ENCODE peak calls at places on chromosomes 1 and 21, in six cellular contexts. One of them, this sample, is unnamed.

GRCh38 chr1:16208270-16208987 is 4.0 kb downstream of the ARHGEF19 start:
- DNase-seq in heart right ventricle: no peak
- DNase-seq in adrenal gland: peak; percentile 85
- DNase-seq in upper lobe of left lung: no peak
- DNase-seq in psoas muscle: no peak
- DNase-seq in prostate gland: no peak
- DNase-seq in this sample: no peak

GRCh38 chr1:245404527-245404926 is 249.7 kb downstream of the KIF26B start:
- DNase-seq in heart right ventricle: no peak
- DNase-seq in prostate gland: no peak
- DNase-seq in adrenal gland: no peak
- DNase-seq in upper lobe of left lung: no peak
- DNase-seq in psoas muscle: no peak
- DNase-seq in this sample: no peak

GRCh38 chr1:167342846-167343245 is 122.2 kb downstream of the POU2F1 start:
- DNase-seq in upper lobe of left lung: no peak
- DNase-seq in psoas muscle: no peak
- DNase-seq in adrenal gland: no peak
- DNase-seq in heart right ventricle: no peak
- DNase-seq in prostate gland: no peak
- DNase-seq in this sample: no peak

GRCh38 chr1:67952071-67952470 is 98.4 kb downstream of the DIRAS3 start:
- DNase-seq in psoas muscle: no peak
- DNase-seq in prostate gland: no peak
- DNase-seq in upper lobe of left lung: no peak
- DNase-seq in adrenal gland: no peak
- DNase-seq in heart right ventricle: no peak
- DNase-seq in this sample: no peak

GRCh38 chr1:23673086-23673813 is 18.4 kb upstream of the RPL11 start:
- DNase-seq in heart right ventricle: peak; percentile 29
- DNase-seq in adrenal gland: peak; percentile 73
- DNase-seq in upper lobe of left lung: no peak
- DNase-seq in psoas muscle: peak; percentile 31
- DNase-seq in prostate gland: no peak
- DNase-seq in this sample: peak; percentile 57

GRCh38 chr1:171245458-171246064 is 2.7 kb upstream of the FMO1 start:
- DNase-seq in prostate gland: peak; percentile 35
- DNase-seq in psoas muscle: no peak
- DNase-seq in heart right ventricle: no peak
- DNase-seq in upper lobe of left lung: no peak
- DNase-seq in adrenal gland: peak; percentile 54
- DNase-seq in this sample: peak; percentile 44

GRCh38 chr1:19436716-19437476 is 48.4 kb downstream of the CAPZB start:
- DNase-seq in adrenal gland: peak; percentile 97
- DNase-seq in upper lobe of left lung: peak; percentile 74
- DNase-seq in heart right ventricle: no peak
- DNase-seq in psoas muscle: peak; percentile 71
- DNase-seq in prostate gland: peak; percentile 94
- DNase-seq in this sample: peak; percentile 71

GRCh38 chr1:224879404-224879803 is 50.1 kb upstream of the DNAH14 start:
- DNase-seq in psoas muscle: no peak
- DNase-seq in prostate gland: no peak
- DNase-seq in upper lobe of left lung: no peak
- DNase-seq in adrenal gland: peak; percentile 68
- DNase-seq in heart right ventricle: no peak
- DNase-seq in this sample: no peak

GRCh38 chr1:233613252-233614172 is at the start of gene KCNK1:
- DNase-seq in heart right ventricle: peak; percentile 32
- DNase-seq in upper lobe of left lung: peak; percentile 83
- DNase-seq in adrenal gland: peak; percentile 67
- DNase-seq in psoas muscle: peak; percentile 67
- DNase-seq in prostate gland: peak; percentile 83
- DNase-seq in this sample: peak; percentile 85

GRCh38 chr1:164608651-164609057 is 49.7 kb downstream of the PBX1 start:
- DNase-seq in heart right ventricle: no peak
- DNase-seq in upper lobe of left lung: no peak
- DNase-seq in prostate gland: no peak
- DNase-seq in psoas muscle: no peak
- DNase-seq in adrenal gland: no peak
- DNase-seq in this sample: no peak

GRCh38 chr1:26275580-26276431 is 4.1 kb upstream of the SH3BGRL3 start:
- DNase-seq in heart right ventricle: peak; percentile 88
- DNase-seq in upper lobe of left lung: peak; percentile 92
- DNase-seq in prostate gland: peak; percentile 84
- DNase-seq in psoas muscle: peak; percentile 80
- DNase-seq in adrenal gland: peak; percentile 89
- DNase-seq in this sample: peak; percentile 90

GRCh38 chr1:42379794-42380616 is 587 bp upstream of the RIMKLA start:
- DNase-seq in adrenal gland: peak; percentile 42
- DNase-seq in psoas muscle: no peak
- DNase-seq in prostate gland: no peak
- DNase-seq in upper lobe of left lung: no peak
- DNase-seq in heart right ventricle: no peak
- DNase-seq in this sample: no peak

GRCh38 chr1:196951711-196952394 is 8.3 kb downstream of the CFHR2 start:
- DNase-seq in upper lobe of left lung: no peak
- DNase-seq in psoas muscle: no peak
- DNase-seq in prostate gland: no peak
- DNase-seq in heart right ventricle: no peak
- DNase-seq in adrenal gland: no peak
- DNase-seq in this sample: no peak

GRCh38 chr1:18929686-18930085 is 26.8 kb downstream of the IFFO2 start:
- DNase-seq in psoas muscle: no peak
- DNase-seq in adrenal gland: no peak
- DNase-seq in upper lobe of left lung: no peak
- DNase-seq in heart right ventricle: no peak
- DNase-seq in prostate gland: no peak
- DNase-seq in this sample: no peak

GRCh38 chr1:11837767-11838348 is 9.7 kb downstream of the NPPA start:
- DNase-seq in heart right ventricle: no peak
- DNase-seq in psoas muscle: no peak
- DNase-seq in adrenal gland: no peak
- DNase-seq in upper lobe of left lung: no peak
- DNase-seq in prostate gland: no peak
- DNase-seq in this sample: no peak

GRCh38 chr1:113859478-113860175 is 11.9 kb downstream of the PTPN22 start:
- DNase-seq in psoas muscle: no peak
- DNase-seq in adrenal gland: no peak
- DNase-seq in upper lobe of left lung: no peak
- DNase-seq in heart right ventricle: no peak
- DNase-seq in prostate gland: no peak
- DNase-seq in this sample: no peak

GRCh38 chr1:29123871-29124365 is at the start of gene TMEM200B:
- DNase-seq in heart right ventricle: no peak
- DNase-seq in upper lobe of left lung: no peak
- DNase-seq in psoas muscle: no peak
- DNase-seq in prostate gland: no peak
- DNase-seq in adrenal gland: no peak
- DNase-seq in this sample: no peak

GRCh38 chr1:185646202-185646683 is 87.9 kb upstream of the HMCN1 start:
- DNase-seq in heart right ventricle: peak; percentile 79
- DNase-seq in adrenal gland: peak; percentile 74
- DNase-seq in prostate gland: peak; percentile 88
- DNase-seq in psoas muscle: no peak
- DNase-seq in upper lobe of left lung: peak; percentile 50
- DNase-seq in this sample: peak; percentile 92

GRCh38 chr1:150528997-150529396 is 13.4 kb downstream of the FALEC start:
- DNase-seq in adrenal gland: no peak
- DNase-seq in prostate gland: no peak
- DNase-seq in upper lobe of left lung: no peak
- DNase-seq in psoas muscle: no peak
- DNase-seq in heart right ventricle: no peak
- DNase-seq in this sample: no peak

GRCh38 chr1:95282496-95282850 is 48.5 kb downstream of the RWDD3 start:
- DNase-seq in heart right ventricle: no peak
- DNase-seq in adrenal gland: no peak
- DNase-seq in upper lobe of left lung: no peak
- DNase-seq in psoas muscle: no peak
- DNase-seq in prostate gland: no peak
- DNase-seq in this sample: no peak

GRCh38 chr21:30152792-30153191 is 13.8 kb downstream of the CLDN17 start:
- DNase-seq in psoas muscle: no peak
- DNase-seq in prostate gland: no peak
- DNase-seq in heart right ventricle: no peak
- DNase-seq in upper lobe of left lung: no peak
- DNase-seq in adrenal gland: no peak
- DNase-seq in this sample: no peak

GRCh38 chr1:220962031-220962751 is 82.9 kb downstream of the HLX start:
- DNase-seq in prostate gland: no peak
- DNase-seq in psoas muscle: no peak
- DNase-seq in upper lobe of left lung: no peak
- DNase-seq in heart right ventricle: no peak
- DNase-seq in adrenal gland: peak; percentile 30
- DNase-seq in this sample: no peak

GRCh38 chr1:115135681-115136080 is 46.4 kb upstream of the TSPAN2 start:
- DNase-seq in prostate gland: no peak
- DNase-seq in heart right ventricle: no peak
- DNase-seq in psoas muscle: no peak
- DNase-seq in adrenal gland: no peak
- DNase-seq in upper lobe of left lung: no peak
- DNase-seq in this sample: no peak

DNA sequence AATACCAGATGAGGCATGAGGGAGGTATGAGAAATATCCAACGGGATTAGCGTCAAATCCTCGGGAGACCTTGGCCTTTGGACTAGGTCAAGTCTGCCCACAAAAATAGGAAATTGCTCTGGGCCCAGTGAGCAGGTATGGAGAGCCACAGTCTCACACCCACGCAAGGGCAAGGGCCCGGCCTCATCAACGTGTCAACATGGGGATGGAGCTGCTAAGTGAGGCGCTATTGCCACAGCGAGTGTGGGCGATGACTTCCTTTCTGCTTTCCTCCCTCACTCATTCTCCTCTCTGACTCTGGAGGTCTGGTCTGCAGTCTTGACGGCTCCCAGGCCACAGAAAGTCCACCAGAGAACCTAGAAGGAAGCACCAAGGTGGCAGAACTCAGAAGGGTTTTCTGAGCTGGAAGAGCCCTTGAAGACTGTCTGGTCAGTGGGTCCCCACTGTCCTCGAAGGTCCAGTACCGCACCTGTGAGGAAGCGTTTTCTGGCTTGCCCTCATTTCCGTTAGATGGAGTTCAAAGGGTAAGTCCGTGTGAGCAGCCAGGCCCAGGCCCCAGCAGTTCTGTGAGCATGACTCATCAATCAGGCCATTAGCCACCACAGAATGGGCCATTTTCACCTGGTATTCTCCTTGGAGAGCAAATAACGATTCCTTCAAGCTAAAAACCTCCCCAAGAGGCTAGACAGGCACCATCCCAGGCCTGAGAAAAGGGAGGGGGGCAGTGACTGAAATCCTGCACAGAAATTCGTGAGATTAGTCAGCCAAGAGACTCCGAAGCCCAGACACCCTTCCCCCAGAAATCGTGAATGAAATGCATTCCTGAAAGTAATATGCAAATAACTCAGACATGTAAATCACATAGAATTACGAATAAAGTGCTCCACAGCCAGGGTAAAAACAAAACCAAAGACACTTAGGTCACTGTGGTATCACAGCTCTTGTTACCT is 66.2 kb downstream of the BCAR3 start:
- DNase-seq in prostate gland: no peak
- DNase-seq in heart right ventricle: no peak
- DNase-seq in upper lobe of left lung: no peak
- DNase-seq in psoas muscle: no peak
- DNase-seq in adrenal gland: no peak
- DNase-seq in this sample: no peak
- H3K4me1 ChIP-seq in prostate gland: no peaks in the 10 kb centered on the region
- H3K4me1 ChIP-seq in heart right ventricle: peaks cover 64% of the 10 kb centered on the region
- H3K4me1 ChIP-seq in upper lobe of left lung: peaks cover 36% of the 10 kb centered on the region
- H3K4me1 ChIP-seq in psoas muscle: peaks cover 52% of the 10 kb centered on the region
- H3K4me1 ChIP-seq in adrenal gland: peaks cover 16% of the 10 kb centered on the region
- H3K4me1 ChIP-seq in this sample: peaks cover 38% of the 10 kb centered on the region

GRCh38 chr1:203479646-203480045 is 4.0 kb downstream of the PRELP start:
- DNase-seq in adrenal gland: no peak
- DNase-seq in psoas muscle: no peak
- DNase-seq in upper lobe of left lung: no peak
- DNase-seq in prostate gland: no peak
- DNase-seq in heart right ventricle: no peak
- DNase-seq in this sample: no peak
- H3K27ac ChIP-seq in adrenal gland: no peak overlapping the region
- H3K27ac ChIP-seq in psoas muscle: no peak overlapping the region
- H3K27ac ChIP-seq in upper lobe of left lung: peak overlapping the region; percentile 76
- H3K27ac ChIP-seq in prostate gland: peak overlapping the region; percentile 78
- H3K27ac ChIP-seq in heart right ventricle: peak overlapping the region; percentile 64
- H3K27ac ChIP-seq in this sample: no peak overlapping the region

GRCh38 chr1:32255072-32256071 is 4.3 kb downstream of the LCK start:
- DNase-seq in heart right ventricle: no peak
- DNase-seq in upper lobe of left lung: no peak
- DNase-seq in psoas muscle: no peak
- DNase-seq in prostate gland: no peak
- DNase-seq in adrenal gland: no peak
- DNase-seq in this sample: no peak
- H3K4me3 ChIP-seq in heart right ventricle: no peak overlapping the region
- H3K4me3 ChIP-seq in upper lobe of left lung: no peak overlapping the region
- H3K4me3 ChIP-seq in psoas muscle: no peak overlapping the region
- H3K4me3 ChIP-seq in prostate gland: no peak overlapping the region
- H3K4me3 ChIP-seq in adrenal gland: no peak overlapping the region
- H3K4me3 ChIP-seq in this sample: no peak overlapping the region

GRCh38 chr1:9078035-9078948 is 8.9 kb upstream of the SLC2A5 start:
- DNase-seq in psoas muscle: no peak
- DNase-seq in heart right ventricle: no peak
- DNase-seq in prostate gland: no peak
- DNase-seq in adrenal gland: no peak
- DNase-seq in upper lobe of left lung: peak; percentile 36
- DNase-seq in this sample: peak; percentile 45
- H3K4me1 ChIP-seq in psoas muscle: no peaks in the 10 kb centered on the region
- H3K4me1 ChIP-seq in heart right ventricle: no peaks in the 10 kb centered on the region
- H3K4me1 ChIP-seq in prostate gland: peaks cover 3% of the 10 kb centered on the region
- H3K4me1 ChIP-seq in adrenal gland: no peaks in the 10 kb centered on the region
- H3K4me1 ChIP-seq in upper lobe of left lung: no peaks in the 10 kb centered on the region
- H3K4me1 ChIP-seq in this sample: peaks cover 31% of the 10 kb centered on the region

DNA sequence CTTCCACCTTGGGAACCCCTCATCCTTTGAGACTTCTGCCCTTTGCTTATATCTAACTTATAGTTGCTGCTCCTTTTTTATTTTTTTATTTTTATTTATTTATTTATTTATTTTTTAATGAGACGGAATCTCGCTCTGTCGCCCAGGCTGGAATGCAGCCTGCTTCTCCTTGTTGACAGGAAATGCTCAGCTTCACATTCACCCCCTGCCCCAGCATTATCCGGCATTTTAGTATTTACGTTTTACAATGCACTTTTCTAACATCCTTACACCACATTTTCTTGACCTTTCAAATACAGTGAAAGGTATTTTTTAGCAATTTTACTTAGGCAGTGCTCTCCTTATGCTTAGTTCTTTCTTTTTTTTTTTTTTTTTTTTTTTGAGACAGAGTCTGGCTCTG is 14.9 kb downstream of the CXADR start:
- DNase-seq in upper lobe of left lung: no peak
- DNase-seq in adrenal gland: no peak
- DNase-seq in psoas muscle: no peak
- DNase-seq in prostate gland: no peak
- DNase-seq in heart right ventricle: no peak
- DNase-seq in this sample: no peak
- H3K27ac ChIP-seq in upper lobe of left lung: no peak overlapping the region
- H3K27ac ChIP-seq in adrenal gland: no peak overlapping the region
- H3K27ac ChIP-seq in psoas muscle: no peak overlapping the region
- H3K27ac ChIP-seq in prostate gland: no peak overlapping the region
- H3K27ac ChIP-seq in heart right ventricle: no peak overlapping the region
- H3K27ac ChIP-seq in this sample: peak overlapping the region; percentile 52

This sample was measured in body of pancreas.